ENCODE peak calls at places on chromosomes 16 and 17, in ten cellular contexts. D, T, P, Y, N, C, E, U, S and W are unnamed samples.

GRCh38 chr17:33940769-33941168 is 314.3 kb upstream of the CCL2 start:
- DNase-seq in S (no peak), N (peak; percentile 46), E (no peak), P (peak; percentile 40), D (no peak), C (no peak), U (no peak), T (no peak), Y (no peak), W (no peak)

GRCh38 chr16:48330133-48330846 is 54.9 kb downstream of the SIAH1 start:
- DNase-seq in Y (no peak), P (no peak), S (no peak), E (no peak), U (no peak), C (no peak), T (no peak), D (no peak), N (no peak), W (no peak)

GRCh38 chr17:62819511-62820221 is 11.6 kb upstream of the MARCHF10 start:
- DNase-seq in D (peak; percentile 98), N (peak; percentile 31), P (peak; percentile 97), E (no peak), C (no peak), S (peak; percentile 94), U (no peak), Y (peak; percentile 99), T (peak; percentile 70), W (no peak)

GRCh38 chr17:4796550-4796915 is 569 bp downstream of the PSMB6 start:
- DNase-seq in E (no peak), S (no peak), C (no peak), T (no peak), U (no peak), D (peak; percentile 70), Y (peak; percentile 60), N (no peak), P (peak; percentile 67), W (no peak)

GRCh38 chr17:75430159-75430748 is 24.8 kb upstream of the GRB2 start:
- DNase-seq in U (no peak), C (no peak), N (no peak), E (no peak), S (no peak), D (peak; percentile 70), Y (peak; percentile 63), P (peak; percentile 89), T (peak; percentile 22), W (no peak)

GRCh38 chr17:46036491-46036890 is 37.4 kb downstream of the STH start:
- DNase-seq in Y (no peak), N (no peak), C (no peak), E (no peak), U (no peak), T (no peak), S (no peak), P (no peak), D (no peak), W (no peak)

GRCh38 chr17:17943281-17943984 is 28.8 kb downstream of the TOM1L2 start:
- DNase-seq in P (no peak), S (no peak), U (no peak), N (no peak), T (no peak), E (no peak), C (no peak), Y (no peak), D (no peak), W (no peak)

GRCh38 chr17:17236295-17237025 is 508 bp downstream of the FLCN start:
- DNase-seq in Y (peak; percentile 28), D (peak; percentile 67), U (peak; percentile 46), S (peak; percentile 10), N (no peak), E (peak; percentile 4), C (no peak), P (peak; percentile 63), T (no peak), W (no peak)

GRCh38 chr17:80639658-80640057 is 95.0 kb downstream of the RPTOR start:
- DNase-seq in S (no peak), E (no peak), Y (no peak), C (no peak), P (no peak), T (no peak), U (no peak), N (no peak), D (no peak), W (no peak)

GRCh38 chr17:15944720-15945492 is at the start of gene ADORA2B:
- DNase-seq in S (no peak), D (peak; percentile 82), U (no peak), Y (peak; percentile 69), P (peak; percentile 89), N (peak; percentile 58), E (no peak), T (peak; percentile 65), C (peak; percentile 75), W (peak; percentile 26)

GRCh38 chr16:72291121-72291520 is 119.2 kb upstream of the PMFBP1 start:
- DNase-seq in Y (peak; percentile 60), S (no peak), D (peak; percentile 80), U (no peak), P (peak; percentile 26), N (no peak), T (no peak), C (no peak), E (no peak), W (no peak)

GRCh38 chr17:82876602-82877391 is 37.0 kb upstream of the ZNF750 start:
- DNase-seq in E (no peak), D (peak; percentile 49), Y (peak; percentile 88), T (peak; percentile 92), C (no peak), P (peak; percentile 79), U (peak; percentile 40), N (peak; percentile 78), S (no peak), W (no peak)

GRCh38 chr17:81456798-81457197 is 55.8 kb downstream of the ACTG1 start:
- DNase-seq in S (no peak), N (no peak), E (no peak), C (no peak), U (no peak), D (no peak), Y (peak; percentile 46), T (no peak), P (no peak), W (no peak)

GRCh38 chr16:87581867-87582220 is 20.5 kb upstream of the JPH3 start:
- DNase-seq in Y (peak; percentile 99), S (peak; percentile 52), D (peak; percentile 99), P (peak; percentile 95), T (peak; percentile 68), C (no peak), E (no peak), N (peak; percentile 68), U (no peak), W (no peak)

GRCh38 chr17:59230765-59231164 is 10.5 kb downstream of the GDPD1 start:
- DNase-seq in P (no peak), N (no peak), U (no peak), C (no peak), D (no peak), S (no peak), Y (no peak), T (no peak), E (no peak), W (no peak)

GRCh38 chr17:8360260-8360659 is 16.2 kb downstream of the KRABD2 start:
- DNase-seq in C (no peak), E (no peak), S (no peak), N (no peak), T (no peak), D (no peak), U (no peak), Y (no peak), P (no peak), W (no peak)

GRCh38 chr17:35003778-35004177 is 23.5 kb downstream of the LIG3 start:
- DNase-seq in D (no peak), C (no peak), U (no peak), Y (no peak), S (no peak), N (no peak), P (no peak), E (no peak), T (no peak), W (no peak)